ENCODE peak calls at places on chromosome 5, in ten cellular contexts. Y is aorta; W is caudate nucleus; E is GM13977; V is stimulated activated CD4-positive, alpha-beta T cell treated with anti-CD3 and anti-CD28 coated beads, Interleukin-1b, Interleukin-23, amount 100 ng/mL, for 24 hours; Z is naive thymus-derived CD8-positive, alpha-beta T cell; B is glomerular endothelial cell; T is adrenal gland; F is amniotic epithelial cell; C is GM19239. L is an unnamed sample.

GRCh38 chr5:6615416-6615815 is 17.4 kb downstream of the NSUN2 start:
- DNase-seq in T (no peak), Y (no peak), E (no peak), B (no peak), V (no peak), F (no peak), Z (no peak), C (no peak), W (no peak), L (no peak)

GRCh38 chr5:38780950-38781349 is 64.9 kb upstream of the OSMR start:
- DNase-seq in E (no peak), W (peak), F (peak), Y (no peak), Z (no peak), C (no peak), T (peak), V (no peak), B (peak), L (no peak)

GRCh38 chr5:9196403-9197224 is 349.3 kb downstream of the SEMA5A start:
- DNase-seq in C (no peak), T (no peak), B (no peak), W (no peak), V (no peak), E (no peak), F (peak), Z (no peak), Y (no peak), L (no peak)

GRCh38 chr5:33810491-33811120 is 81.2 kb downstream of the ADAMTS12 start:
- DNase-seq in F (no peak), C (no peak), V (no peak), E (no peak), Y (no peak), T (no peak), Z (no peak), W (no peak), B (no peak), L (no peak)

GRCh38 chr5:21646469-21646868 is 1206.7 kb downstream of the CDH12 start:
- DNase-seq in Y (no peak), F (no peak), B (no peak), W (no peak), T (no peak), C (no peak), Z (no peak), E (no peak), V (no peak), L (no peak)

GRCh38 chr5:37892571-37892970 is 52.7 kb upstream of the GDNF start:
- DNase-seq in F (no peak), C (no peak), B (no peak), W (no peak), Y (no peak), T (no peak), E (no peak), V (no peak), Z (no peak), L (no peak)

GRCh38 chr5:131795128-131795719 is 1.6 kb downstream of the FNIP1 start:
- DNase-seq in V (no peak), W (no peak), F (peak), T (no peak), C (no peak), Z (no peak), Y (no peak), E (peak), B (no peak), L (no peak)

GRCh38 chr5:79567926-79568549 is 44.2 kb upstream of the TENT2 start:
- DNase-seq in B (no peak), F (no peak), Y (no peak), T (no peak), C (no peak), V (no peak), E (no peak), W (no peak), Z (no peak), L (no peak)

GRCh38 chr5:124561451-124561850 is 185.0 kb downstream of the ZNF608 start:
- DNase-seq in V (no peak), Z (no peak), Y (no peak), B (no peak), W (no peak), E (no peak), F (no peak), T (no peak), C (no peak), L (no peak)

GRCh38 chr5:39547548-39548154 is 122.9 kb upstream of the DAB2 start:
- DNase-seq in E (peak), Y (no peak), F (peak), W (no peak), Z (peak), B (no peak), C (peak), T (peak), V (no peak), L (peak)

GRCh38 chr5:137164536-137164935 is 334.6 kb downstream of the SPOCK1 start:
- DNase-seq in W (no peak), B (no peak), T (no peak), Z (no peak), F (no peak), E (no peak), V (no peak), C (no peak), Y (no peak), L (no peak)

GRCh38 chr5:115774684-115775083 is 41.8 kb downstream of the CDO1 start:
- DNase-seq in C (no peak), W (no peak), Y (no peak), V (no peak), B (no peak), F (no peak), T (no peak), E (no peak), Z (no peak), L (no peak)

GRCh38 chr5:177537389-177538361 is 16.7 kb downstream of the FAM193B start:
- DNase-seq in W (no peak), C (no peak), B (no peak), T (no peak), F (peak), Y (peak), Z (no peak), E (no peak), V (no peak), L (no peak)